ENCODE peak calls at places on chromosome 4, in nine cellular contexts. Q, R, Z, W, Y, X, P, S and K are unnamed samples.

GRCh38 chr4:179607003-179607402 is 2164.8 kb upstream of the AGA start:
- DNase-seq in Q (no peak), R (no peak), Z (no peak), W (no peak), Y (no peak), X (no peak), P (no peak), S (no peak), K (no peak)

GRCh38 chr4:19700951-19701350 is 550.8 kb upstream of the SLIT2 start:
- DNase-seq in Q (no peak), R (no peak), Z (no peak), W (no peak), Y (no peak), X (no peak), P (no peak), S (no peak), K (no peak)

GRCh38 chr4:2354760-2355159 is 63.7 kb downstream of the ZFYVE28 start:
- DNase-seq in Q (no peak), R (no peak), Z (no peak), W (no peak), Y (no peak), X (no peak), P (no peak), S (peak; percentile 39), K (peak; percentile 8)

GRCh38 chr4:76666940-76667532 is 230.9 kb downstream of the SOWAHB start:
- DNase-seq in Q (no peak), R (peak; percentile 7), Z (no peak), W (no peak), Y (no peak), X (no peak), P (no peak), S (no peak), K (no peak)

GRCh38 chr4:140090215-140090731 is 63.7 kb downstream of the MAML3 start:
- DNase-seq in Q (no peak), R (peak; percentile 78), Z (no peak), W (no peak), Y (no peak), X (no peak), P (no peak), S (no peak), K (no peak)

GRCh38 chr4:472881-473574 is 25.9 kb downstream of the ZNF721 start:
- DNase-seq in Q (no peak), R (peak; percentile 37), Z (peak; percentile 12), W (peak; percentile 48), Y (peak; percentile 34), X (no peak), P (no peak), S (no peak), K (peak; percentile 30)

GRCh38 chr4:140612356-140612755 is 43.6 kb upstream of the UCP1 start:
- DNase-seq in Q (no peak), R (no peak), Z (no peak), W (no peak), Y (no peak), X (no peak), P (no peak), S (no peak), K (no peak)

GRCh38 chr4:16067515-16067914 is 16.3 kb downstream of the PROM1 start:
- DNase-seq in Q (no peak), R (peak; percentile 40), Z (peak; percentile 79), W (no peak), Y (no peak), X (no peak), P (no peak), S (no peak), K (no peak)

GRCh38 chr4:118086334-118086733 is 52.0 kb downstream of the NDST3 start:
- DNase-seq in Q (no peak), R (no peak), Z (no peak), W (no peak), Y (no peak), X (no peak), P (no peak), S (no peak), K (no peak)

GRCh38 chr4:94410678-94411206 is 41.0 kb upstream of the PDLIM5 start:
- DNase-seq in Q (no peak), R (no peak), Z (no peak), W (no peak), Y (no peak), X (no peak), P (no peak), S (no peak), K (no peak)

GRCh38 chr4:109931318-109931717 is 18.6 kb downstream of the EGF start:
- DNase-seq in Q (no peak), R (no peak), Z (no peak), W (no peak), Y (no peak), X (no peak), P (no peak), S (no peak), K (no peak)

GRCh38 chr4:184283659-184284335 is 66.1 kb upstream of the ENPP6 start:
- DNase-seq in Q (no peak), R (no peak), Z (peak; percentile 71), W (peak; percentile 38), Y (no peak), X (no peak), P (no peak), S (no peak), K (no peak)

GRCh38 chr4:6188687-6189305 is 11.6 kb downstream of the JAKMIP1 start:
- DNase-seq in Q (no peak), R (no peak), Z (peak; percentile 28), W (no peak), Y (peak; percentile 70), X (no peak), P (no peak), S (no peak), K (no peak)

GRCh38 chr4:15684498-15684897 is 2.9 kb downstream of the FAM200B start:
- DNase-seq in Q (no peak), R (no peak), Z (no peak), W (no peak), Y (no peak), X (no peak), P (no peak), S (no peak), K (no peak)

GRCh38 chr4:168097161-168097560 is 4.8 kb downstream of the ANXA10 start:
- DNase-seq in Q (no peak), R (no peak), Z (no peak), W (no peak), Y (no peak), X (no peak), P (no peak), S (no peak), K (no peak)

GRCh38 chr4:504076-504475 is 5.1 kb downstream of the PIGG start:
- DNase-seq in Q (no peak), R (no peak), Z (no peak), W (no peak), Y (no peak), X (no peak), P (no peak), S (no peak), K (no peak)

GRCh38 chr4:13711233-13711775 is 83.8 kb upstream of the BOD1L1 start:
- DNase-seq in Q (no peak), R (no peak), Z (no peak), W (no peak), Y (no peak), X (no peak), P (no peak), S (no peak), K (no peak)

GRCh38 chr4:175953960-175954521 is 111.6 kb upstream of the WDR17 start:
- DNase-seq in Q (peak; percentile 50), R (peak; percentile 53), Z (no peak), W (peak; percentile 77), Y (peak; percentile 5), X (no peak), P (no peak), S (no peak), K (no peak)

GRCh38 chr4:93870876-93871458 is 42.4 kb downstream of the ATOH1 start:
- DNase-seq in Q (no peak), R (no peak), Z (no peak), W (no peak), Y (no peak), X (no peak), P (no peak), S (no peak), K (no peak)

GRCh38 chr4:169225058-169225751 is 45.6 kb downstream of the SH3RF1 start:
- DNase-seq in Q (no peak), R (no peak), Z (no peak), W (no peak), Y (no peak), X (peak; percentile 71), P (no peak), S (no peak), K (no peak)

GRCh38 chr4:113012776-113013175 is 36.7 kb upstream of the ANK2 start:
- DNase-seq in Q (no peak), R (no peak), Z (no peak), W (no peak), Y (peak; percentile 13), X (no peak), P (no peak), S (no peak), K (no peak)